ENCODE peak calls at places on chromosomes 11 and 22, in eight cellular contexts. One of them, this sample, is unnamed.

GRCh38 chr11:77117485-77117884 is 10.6 kb upstream of the MYO7A start:
- DNase-seq in right cardiac atrium: peak
- DNase-seq in effector memory CD4-positive, alpha-beta T cell: no peak
- DNase-seq in GM06990: no peak
- DNase-seq in skeletal muscle cell: no peak
- DNase-seq in heart right ventricle: no peak
- DNase-seq in IMR-90: no peak
- DNase-seq in A549: no peak
- DNase-seq in this sample: no peak

GRCh38 chr22:45082795-45083194 is 73.0 kb upstream of the PHF21B start:
- DNase-seq in right cardiac atrium: no peak
- DNase-seq in effector memory CD4-positive, alpha-beta T cell: no peak
- DNase-seq in GM06990: no peak
- DNase-seq in skeletal muscle cell: no peak
- DNase-seq in heart right ventricle: no peak
- DNase-seq in IMR-90: no peak
- DNase-seq in A549: peak
- DNase-seq in this sample: no peak

GRCh38 chr11:75346912-75347647 is 4.4 kb downstream of the ARRB1 start:
- DNase-seq in right cardiac atrium: peak
- DNase-seq in effector memory CD4-positive, alpha-beta T cell: no peak
- DNase-seq in GM06990: no peak
- DNase-seq in skeletal muscle cell: no peak
- DNase-seq in heart right ventricle: no peak
- DNase-seq in IMR-90: peak
- DNase-seq in A549: no peak
- DNase-seq in this sample: no peak

GRCh38 chr22:41907436-41908401 is 7.2 kb downstream of the SHISA8 start:
- DNase-seq in right cardiac atrium: peak
- DNase-seq in effector memory CD4-positive, alpha-beta T cell: no peak
- DNase-seq in GM06990: peak
- DNase-seq in skeletal muscle cell: no peak
- DNase-seq in heart right ventricle: no peak
- DNase-seq in IMR-90: peak
- DNase-seq in A549: no peak
- DNase-seq in this sample: no peak

GRCh38 chr11:41301023-41301422 is 158.4 kb downstream of the LRRC4C start:
- DNase-seq in right cardiac atrium: no peak
- DNase-seq in effector memory CD4-positive, alpha-beta T cell: no peak
- DNase-seq in GM06990: no peak
- DNase-seq in skeletal muscle cell: no peak
- DNase-seq in heart right ventricle: no peak
- DNase-seq in IMR-90: no peak
- DNase-seq in A549: no peak
- DNase-seq in this sample: no peak

GRCh38 chr11:2100361-2101170 is 38.6 kb downstream of the IGF2 start:
- DNase-seq in right cardiac atrium: peak
- DNase-seq in effector memory CD4-positive, alpha-beta T cell: no peak
- DNase-seq in GM06990: no peak
- DNase-seq in skeletal muscle cell: no peak
- DNase-seq in heart right ventricle: peak
- DNase-seq in IMR-90: no peak
- DNase-seq in A549: no peak
- DNase-seq in this sample: no peak

GRCh38 chr11:2420502-2421225 is 20.1 kb downstream of the TSSC4 start:
- DNase-seq in right cardiac atrium: peak
- DNase-seq in effector memory CD4-positive, alpha-beta T cell: peak
- DNase-seq in GM06990: peak
- DNase-seq in skeletal muscle cell: peak
- DNase-seq in heart right ventricle: peak
- DNase-seq in IMR-90: peak
- DNase-seq in A549: peak
- DNase-seq in this sample: peak

GRCh38 chr11:118106789-118107335 is 20.1 kb upstream of the SMIM35 start:
- DNase-seq in right cardiac atrium: no peak
- DNase-seq in effector memory CD4-positive, alpha-beta T cell: no peak
- DNase-seq in GM06990: no peak
- DNase-seq in skeletal muscle cell: no peak
- DNase-seq in heart right ventricle: no peak
- DNase-seq in IMR-90: no peak
- DNase-seq in A549: peak
- DNase-seq in this sample: no peak

DNA sequence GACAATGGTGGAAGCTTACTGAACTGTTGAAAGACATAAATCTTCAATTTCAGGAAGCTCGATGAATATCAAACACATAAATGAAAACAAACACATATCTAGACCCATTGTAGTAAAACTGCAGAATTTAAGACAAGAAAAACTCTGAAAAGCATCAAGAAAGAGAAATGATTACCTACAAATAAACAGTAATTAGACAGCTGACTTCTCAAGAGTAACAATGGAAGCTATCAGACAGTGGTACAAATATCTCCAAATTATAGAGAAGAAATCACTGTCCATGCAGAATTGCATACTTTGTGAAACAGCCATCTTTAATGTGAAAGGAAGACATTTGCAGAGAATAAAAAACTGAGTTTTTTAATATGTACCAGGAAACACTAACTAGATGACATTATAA is 45.7 kb downstream of the ANO3 start:
- DNase-seq in right cardiac atrium: no peak
- DNase-seq in effector memory CD4-positive, alpha-beta T cell: no peak
- DNase-seq in GM06990: no peak
- DNase-seq in skeletal muscle cell: no peak
- DNase-seq in heart right ventricle: no peak
- DNase-seq in IMR-90: no peak
- DNase-seq in A549: no peak
- DNase-seq in this sample: no peak
- H3K4me3 ChIP-seq in right cardiac atrium: no peak
- H3K4me3 ChIP-seq in effector memory CD4-positive, alpha-beta T cell: no peak
- H3K4me3 ChIP-seq in GM06990: no peak
- H3K4me3 ChIP-seq in skeletal muscle cell: no peak
- H3K4me3 ChIP-seq in heart right ventricle: no peak
- H3K4me3 ChIP-seq in IMR-90: no peak
- H3K4me3 ChIP-seq in A549: no peak
- H3K4me3 ChIP-seq in this sample: no peak

DNA sequence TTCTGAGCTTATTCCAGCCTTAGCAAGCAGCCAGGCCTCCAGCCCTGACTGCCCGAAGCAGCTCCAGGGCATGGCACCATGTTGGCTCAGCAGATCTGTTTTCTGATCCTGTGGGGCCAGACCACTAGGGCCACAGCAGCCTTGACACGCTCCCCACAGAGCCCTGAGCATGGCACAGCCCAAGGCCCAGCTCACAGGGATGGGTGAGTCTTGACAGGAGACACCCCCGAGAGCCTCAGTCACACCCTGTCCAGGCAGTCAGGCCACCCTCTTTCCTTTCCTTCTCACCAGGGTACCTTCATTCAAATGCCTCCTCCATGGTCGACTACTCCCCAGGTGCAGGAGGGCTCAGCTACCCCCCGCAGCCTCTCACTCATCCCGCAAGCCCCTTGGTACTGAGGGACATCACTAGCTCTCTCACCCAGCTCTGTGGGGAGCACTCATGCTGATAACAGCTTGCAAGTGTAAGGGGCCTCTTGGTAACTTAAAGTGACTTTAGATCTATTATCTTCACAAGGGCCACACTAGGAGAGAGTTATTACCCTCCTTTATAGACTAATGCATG is 3.8 kb upstream of the CDC42BPG start:
- DNase-seq in right cardiac atrium: no peak
- DNase-seq in effector memory CD4-positive, alpha-beta T cell: no peak
- DNase-seq in GM06990: no peak
- DNase-seq in skeletal muscle cell: no peak
- DNase-seq in heart right ventricle: no peak
- DNase-seq in IMR-90: no peak
- DNase-seq in A549: no peak
- DNase-seq in this sample: no peak
- H3K4me3 ChIP-seq in right cardiac atrium: no peak
- H3K4me3 ChIP-seq in effector memory CD4-positive, alpha-beta T cell: no peak
- H3K4me3 ChIP-seq in GM06990: no peak
- H3K4me3 ChIP-seq in skeletal muscle cell: no peak
- H3K4me3 ChIP-seq in heart right ventricle: no peak
- H3K4me3 ChIP-seq in IMR-90: no peak
- H3K4me3 ChIP-seq in A549: no peak
- H3K4me3 ChIP-seq in this sample: no peak

GRCh38 chr22:24427500-24428164 is at the start of gene ADORA2A:
- DNase-seq in right cardiac atrium: peak
- DNase-seq in effector memory CD4-positive, alpha-beta T cell: peak
- DNase-seq in GM06990: peak
- DNase-seq in skeletal muscle cell: no peak
- DNase-seq in heart right ventricle: no peak
- DNase-seq in IMR-90: no peak
- DNase-seq in A549: no peak
- DNase-seq in this sample: peak
- H3K4me3 ChIP-seq in right cardiac atrium: no peak
- H3K4me3 ChIP-seq in effector memory CD4-positive, alpha-beta T cell: peak
- H3K4me3 ChIP-seq in GM06990: peak
- H3K4me3 ChIP-seq in skeletal muscle cell: no peak
- H3K4me3 ChIP-seq in heart right ventricle: no peak
- H3K4me3 ChIP-seq in IMR-90: no peak
- H3K4me3 ChIP-seq in A549: no peak
- H3K4me3 ChIP-seq in this sample: peak

GRCh38 chr11:63666874-63667273 is 4.3 kb downstream of the ATL3 start:
- DNase-seq in right cardiac atrium: no peak
- DNase-seq in effector memory CD4-positive, alpha-beta T cell: no peak
- DNase-seq in GM06990: no peak
- DNase-seq in skeletal muscle cell: no peak
- DNase-seq in heart right ventricle: no peak
- DNase-seq in IMR-90: peak
- DNase-seq in A549: no peak
- DNase-seq in this sample: no peak
- H3K4me3 ChIP-seq in right cardiac atrium: no peak
- H3K4me3 ChIP-seq in effector memory CD4-positive, alpha-beta T cell: no peak
- H3K4me3 ChIP-seq in GM06990: no peak
- H3K4me3 ChIP-seq in skeletal muscle cell: no peak
- H3K4me3 ChIP-seq in heart right ventricle: no peak
- H3K4me3 ChIP-seq in IMR-90: no peak
- H3K4me3 ChIP-seq in A549: no peak
- H3K4me3 ChIP-seq in this sample: no peak

DNA sequence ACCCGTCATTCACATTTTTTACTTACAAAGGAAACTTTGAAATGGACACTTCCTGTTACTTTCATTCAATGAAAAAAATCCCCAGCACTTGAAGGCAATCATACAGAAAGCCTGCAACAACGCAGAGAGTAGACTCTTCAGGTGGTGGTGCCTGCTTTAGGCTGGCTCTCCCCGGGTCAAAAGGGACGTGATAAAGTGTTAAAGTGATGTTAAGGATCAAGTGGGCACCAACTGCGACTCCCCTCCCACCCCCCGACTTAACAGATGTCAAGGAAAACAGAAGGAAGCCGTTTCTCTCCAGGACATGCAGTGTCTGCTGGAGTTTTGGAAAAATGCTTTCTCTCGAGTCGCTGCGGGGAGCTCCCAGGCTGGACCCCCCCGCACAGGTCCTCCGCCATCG is 414 bp upstream of the PNPLA3 start:
- DNase-seq in right cardiac atrium: no peak
- DNase-seq in effector memory CD4-positive, alpha-beta T cell: no peak
- DNase-seq in GM06990: no peak
- DNase-seq in skeletal muscle cell: no peak
- DNase-seq in heart right ventricle: no peak
- DNase-seq in IMR-90: no peak
- DNase-seq in A549: no peak
- DNase-seq in this sample: peak
- H3K4me3 ChIP-seq in right cardiac atrium: peak
- H3K4me3 ChIP-seq in effector memory CD4-positive, alpha-beta T cell: peak
- H3K4me3 ChIP-seq in GM06990: peak
- H3K4me3 ChIP-seq in skeletal muscle cell: peak
- H3K4me3 ChIP-seq in heart right ventricle: peak
- H3K4me3 ChIP-seq in IMR-90: peak
- H3K4me3 ChIP-seq in A549: peak
- H3K4me3 ChIP-seq in this sample: peak

DNA sequence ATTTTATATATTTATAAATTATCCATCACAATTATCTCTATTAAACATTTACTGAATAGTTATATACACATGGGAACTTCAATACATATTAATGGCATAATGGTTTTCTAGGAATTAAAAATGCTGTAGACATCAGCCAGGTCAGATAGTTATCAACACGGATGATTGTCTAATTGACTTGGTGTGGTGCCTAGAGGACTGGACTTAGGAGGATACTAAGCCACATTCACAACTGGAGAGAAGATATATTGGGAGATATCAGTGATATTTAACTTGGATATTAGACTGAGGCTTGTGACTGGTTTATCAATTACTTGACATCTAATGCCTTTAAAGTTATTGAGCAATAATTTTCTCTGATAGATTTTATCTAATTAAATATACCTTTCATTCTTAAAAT is 794.5 kb upstream of the ANO3 start:
- DNase-seq in right cardiac atrium: no peak
- DNase-seq in effector memory CD4-positive, alpha-beta T cell: no peak
- DNase-seq in GM06990: no peak
- DNase-seq in skeletal muscle cell: no peak
- DNase-seq in heart right ventricle: no peak
- DNase-seq in IMR-90: no peak
- DNase-seq in A549: no peak
- DNase-seq in this sample: no peak
- H3K4me3 ChIP-seq in right cardiac atrium: no peak
- H3K4me3 ChIP-seq in effector memory CD4-positive, alpha-beta T cell: no peak
- H3K4me3 ChIP-seq in GM06990: no peak
- H3K4me3 ChIP-seq in skeletal muscle cell: no peak
- H3K4me3 ChIP-seq in heart right ventricle: no peak
- H3K4me3 ChIP-seq in IMR-90: no peak
- H3K4me3 ChIP-seq in A549: no peak
- H3K4me3 ChIP-seq in this sample: no peak

This sample was measured in naive thymus-derived CD4-positive, alpha-beta T cell.